ENCODE peak calls at places on chromosome 11, in nine cellular contexts. R is ELF-1; H is stomach; I is T-helper 1 cell; K is SW 1271; V is B cell; X is GM10248; W is fibroblast of lung; S is effector memory CD4-positive, alpha-beta T cell. Z is an unnamed sample.

GRCh38 chr11:14094481-14095037 is 132.0 kb downstream of the SPON1 start:
- DNase-seq in R (no peak), H (no peak), I (no peak), K (no peak), V (no peak), X (no peak), W (no peak), S (no peak), Z (no peak)

GRCh38 chr11:33830903-33831648 is 56.8 kb upstream of the FBXO3 start:
- DNase-seq in R (no peak), H (no peak), I (no peak), K (no peak), V (no peak), X (no peak), W (no peak), S (no peak), Z (no peak)

GRCh38 chr11:76410771-76411423 is 29.8 kb downstream of the GVQW3 start:
- DNase-seq in R (no peak), H (no peak), I (no peak), K (no peak), V (no peak), X (no peak), W (no peak), S (no peak), Z (no peak)

GRCh38 chr11:59891781-59892181 is 13.2 kb downstream of the OOSP3 start:
- DNase-seq in R (peak), H (no peak), I (no peak), K (no peak), V (no peak), X (no peak), W (no peak), S (no peak), Z (no peak)

GRCh38 chr11:64914123-64914522 is 2.9 kb downstream of the ATG2A start:
- DNase-seq in R (no peak), H (no peak), I (no peak), K (no peak), V (no peak), X (no peak), W (no peak), S (no peak), Z (no peak)

GRCh38 chr11:12175694-12176241 is 65.4 kb downstream of the MICAL2 start:
- DNase-seq in R (no peak), H (no peak), I (no peak), K (peak), V (no peak), X (no peak), W (peak), S (no peak), Z (no peak)

GRCh38 chr11:119533931-119534694 is 111.1 kb upstream of the THY1 start:
- DNase-seq in R (peak), H (peak), I (peak), K (peak), V (peak), X (peak), W (peak), S (peak), Z (peak)

GRCh38 chr11:74220376-74220775 is 49.3 kb downstream of the PPME1 start:
- DNase-seq in R (no peak), H (no peak), I (no peak), K (no peak), V (no peak), X (no peak), W (no peak), S (no peak), Z (no peak)

GRCh38 chr11:73173755-73174494 is 31.8 kb upstream of the FCHSD2 start:
- DNase-seq in R (no peak), H (peak), I (no peak), K (no peak), V (no peak), X (no peak), W (no peak), S (no peak), Z (no peak)

GRCh38 chr11:88051386-88051785 is 123.9 kb downstream of the RAB38 start:
- DNase-seq in R (no peak), H (no peak), I (no peak), K (no peak), V (no peak), X (no peak), W (peak), S (no peak), Z (no peak)

GRCh38 chr11:4076774-4077173 is 17.8 kb upstream of the RRM1 start:
- DNase-seq in R (no peak), H (no peak), I (no peak), K (no peak), V (no peak), X (no peak), W (no peak), S (no peak), Z (no peak)

GRCh38 chr11:59807047-59807446 is 3.5 kb downstream of the MRPL16 start:
- DNase-seq in R (no peak), H (no peak), I (no peak), K (no peak), V (no peak), X (no peak), W (no peak), S (no peak), Z (no peak)

GRCh38 chr11:3137486-3138177 is 27.5 kb downstream of the OSBPL5 start:
- DNase-seq in R (no peak), H (no peak), I (no peak), K (no peak), V (no peak), X (no peak), W (no peak), S (no peak), Z (no peak)

GRCh38 chr11:64919627-64920026 is 2.6 kb upstream of the ATG2A start:
- DNase-seq in R (no peak), H (no peak), I (no peak), K (no peak), V (no peak), X (no peak), W (no peak), S (no peak), Z (no peak)

GRCh38 chr11:18802381-18803257 is 11.0 kb upstream of the PTPN5 start:
- DNase-seq in R (peak), H (peak), I (peak), K (peak), V (no peak), X (peak), W (peak), S (peak), Z (peak)